ENCODE peak calls at places on chromosome 21, in eight cellular contexts. One of them, this sample, is unnamed.

GRCh38 chr21:28066051-28066450 is 926.6 kb downstream of the LTN1 start:
- DNase-seq in HCT116: no peak
- DNase-seq in heart right ventricle: no peak
- DNase-seq in GM12865: no peak
- DNase-seq in mucosa of descending colon: no peak
- DNase-seq in fibroblast of mammary gland: peak; percentile 62
- DNase-seq in PC-9: no peak
- DNase-seq in CD4-positive, CD25-positive, alpha-beta regulatory T cell: no peak
- DNase-seq in this sample: no peak

GRCh38 chr21:34952701-34953100 is 96.4 kb downstream of the RUNX1 start:
- DNase-seq in HCT116: no peak
- DNase-seq in heart right ventricle: no peak
- DNase-seq in GM12865: no peak
- DNase-seq in mucosa of descending colon: no peak
- DNase-seq in fibroblast of mammary gland: no peak
- DNase-seq in PC-9: peak; percentile 43
- DNase-seq in CD4-positive, CD25-positive, alpha-beta regulatory T cell: no peak
- DNase-seq in this sample: no peak

GRCh38 chr21:45290948-45291612 is 3.4 kb upstream of the POFUT2 start:
- DNase-seq in HCT116: no peak
- DNase-seq in heart right ventricle: no peak
- DNase-seq in GM12865: no peak
- DNase-seq in mucosa of descending colon: no peak
- DNase-seq in fibroblast of mammary gland: peak; percentile 67
- DNase-seq in PC-9: no peak
- DNase-seq in CD4-positive, CD25-positive, alpha-beta regulatory T cell: no peak
- DNase-seq in this sample: no peak

GRCh38 chr21:42112223-42112622 is 41.1 kb downstream of the UMODL1 start:
- DNase-seq in HCT116: no peak
- DNase-seq in heart right ventricle: no peak
- DNase-seq in GM12865: peak; percentile 36
- DNase-seq in mucosa of descending colon: no peak
- DNase-seq in fibroblast of mammary gland: no peak
- DNase-seq in PC-9: no peak
- DNase-seq in CD4-positive, CD25-positive, alpha-beta regulatory T cell: no peak
- DNase-seq in this sample: no peak

GRCh38 chr21:42061866-42062542 is 9.1 kb upstream of the UMODL1 start:
- DNase-seq in HCT116: no peak
- DNase-seq in heart right ventricle: no peak
- DNase-seq in GM12865: no peak
- DNase-seq in mucosa of descending colon: no peak
- DNase-seq in fibroblast of mammary gland: no peak
- DNase-seq in PC-9: no peak
- DNase-seq in CD4-positive, CD25-positive, alpha-beta regulatory T cell: peak; percentile 93
- DNase-seq in this sample: peak; percentile 41

GRCh38 chr21:45302082-45303061 is 14.7 kb upstream of the POFUT2 start:
- DNase-seq in HCT116: no peak
- DNase-seq in heart right ventricle: peak; percentile 82
- DNase-seq in GM12865: no peak
- DNase-seq in mucosa of descending colon: peak; percentile 52
- DNase-seq in fibroblast of mammary gland: peak; percentile 65
- DNase-seq in PC-9: no peak
- DNase-seq in CD4-positive, CD25-positive, alpha-beta regulatory T cell: peak; percentile 53
- DNase-seq in this sample: peak; percentile 65

GRCh38 chr21:33931799-33932390 is 16.3 kb upstream of the ATP5PO start:
- DNase-seq in HCT116: no peak
- DNase-seq in heart right ventricle: no peak
- DNase-seq in GM12865: no peak
- DNase-seq in mucosa of descending colon: no peak
- DNase-seq in fibroblast of mammary gland: no peak
- DNase-seq in PC-9: no peak
- DNase-seq in CD4-positive, CD25-positive, alpha-beta regulatory T cell: no peak
- DNase-seq in this sample: no peak

GRCh38 chr21:34560609-34561008 is 48.6 kb upstream of the KCNE1 start:
- DNase-seq in HCT116: no peak
- DNase-seq in heart right ventricle: no peak
- DNase-seq in GM12865: no peak
- DNase-seq in mucosa of descending colon: no peak
- DNase-seq in fibroblast of mammary gland: no peak
- DNase-seq in PC-9: no peak
- DNase-seq in CD4-positive, CD25-positive, alpha-beta regulatory T cell: no peak
- DNase-seq in this sample: no peak

GRCh38 chr21:35520869-35521268 is 471.8 kb upstream of the RUNX1 start:
- DNase-seq in HCT116: no peak
- DNase-seq in heart right ventricle: no peak
- DNase-seq in GM12865: no peak
- DNase-seq in mucosa of descending colon: no peak
- DNase-seq in fibroblast of mammary gland: no peak
- DNase-seq in PC-9: no peak
- DNase-seq in CD4-positive, CD25-positive, alpha-beta regulatory T cell: no peak
- DNase-seq in this sample: no peak

GRCh38 chr21:41460578-41461527 is 34.8 kb downstream of the MX1 start:
- DNase-seq in HCT116: peak; percentile 27
- DNase-seq in heart right ventricle: peak; percentile 71
- DNase-seq in GM12865: peak; percentile 81
- DNase-seq in mucosa of descending colon: peak; percentile 79
- DNase-seq in fibroblast of mammary gland: peak; percentile 78
- DNase-seq in PC-9: no peak
- DNase-seq in CD4-positive, CD25-positive, alpha-beta regulatory T cell: peak; percentile 50
- DNase-seq in this sample: peak; percentile 79

GRCh38 chr21:23936224-23936623 is 1671.1 kb downstream of the MRPL39 start:
- DNase-seq in HCT116: no peak
- DNase-seq in heart right ventricle: no peak
- DNase-seq in GM12865: peak; percentile 12
- DNase-seq in mucosa of descending colon: no peak
- DNase-seq in fibroblast of mammary gland: peak; percentile 5
- DNase-seq in PC-9: no peak
- DNase-seq in CD4-positive, CD25-positive, alpha-beta regulatory T cell: no peak
- DNase-seq in this sample: no peak

GRCh38 chr21:29215709-29216108 is 83.0 kb upstream of the BACH1 start:
- DNase-seq in HCT116: no peak
- DNase-seq in heart right ventricle: no peak
- DNase-seq in GM12865: no peak
- DNase-seq in mucosa of descending colon: peak; percentile 44
- DNase-seq in fibroblast of mammary gland: peak; percentile 68
- DNase-seq in PC-9: no peak
- DNase-seq in CD4-positive, CD25-positive, alpha-beta regulatory T cell: no peak
- DNase-seq in this sample: no peak

GRCh38 chr21:44982558-44983244 is 42.9 kb downstream of the SLX9 start:
- DNase-seq in HCT116: no peak
- DNase-seq in heart right ventricle: peak; percentile 56
- DNase-seq in GM12865: no peak
- DNase-seq in mucosa of descending colon: no peak
- DNase-seq in fibroblast of mammary gland: no peak
- DNase-seq in PC-9: no peak
- DNase-seq in CD4-positive, CD25-positive, alpha-beta regulatory T cell: no peak
- DNase-seq in this sample: no peak

GRCh38 chr21:37984416-37984815 is 68.2 kb upstream of the KCNJ6 start:
- DNase-seq in HCT116: no peak
- DNase-seq in heart right ventricle: no peak
- DNase-seq in GM12865: no peak
- DNase-seq in mucosa of descending colon: no peak
- DNase-seq in fibroblast of mammary gland: no peak
- DNase-seq in PC-9: no peak
- DNase-seq in CD4-positive, CD25-positive, alpha-beta regulatory T cell: no peak
- DNase-seq in this sample: no peak

GRCh38 chr21:42864286-42864685 is 15.1 kb downstream of the WDR4 start:
- DNase-seq in HCT116: no peak
- DNase-seq in heart right ventricle: no peak
- DNase-seq in GM12865: no peak
- DNase-seq in mucosa of descending colon: no peak
- DNase-seq in fibroblast of mammary gland: no peak
- DNase-seq in PC-9: no peak
- DNase-seq in CD4-positive, CD25-positive, alpha-beta regulatory T cell: no peak
- DNase-seq in this sample: no peak

GRCh38 chr21:32562915-32563314 is 22.4 kb downstream of the TCP10L start:
- DNase-seq in HCT116: no peak
- DNase-seq in heart right ventricle: no peak
- DNase-seq in GM12865: no peak
- DNase-seq in mucosa of descending colon: no peak
- DNase-seq in fibroblast of mammary gland: no peak
- DNase-seq in PC-9: no peak
- DNase-seq in CD4-positive, CD25-positive, alpha-beta regulatory T cell: no peak
- DNase-seq in this sample: no peak

GRCh38 chr21:32558131-32558530 is 27.2 kb downstream of the TCP10L start:
- DNase-seq in HCT116: no peak
- DNase-seq in heart right ventricle: no peak
- DNase-seq in GM12865: no peak
- DNase-seq in mucosa of descending colon: no peak
- DNase-seq in fibroblast of mammary gland: no peak
- DNase-seq in PC-9: no peak
- DNase-seq in CD4-positive, CD25-positive, alpha-beta regulatory T cell: no peak
- DNase-seq in this sample: no peak

GRCh38 chr21:32562426-32562825 is 22.9 kb downstream of the TCP10L start:
- DNase-seq in HCT116: no peak
- DNase-seq in heart right ventricle: no peak
- DNase-seq in GM12865: no peak
- DNase-seq in mucosa of descending colon: peak; percentile 54
- DNase-seq in fibroblast of mammary gland: peak; percentile 84
- DNase-seq in PC-9: no peak
- DNase-seq in CD4-positive, CD25-positive, alpha-beta regulatory T cell: no peak
- DNase-seq in this sample: peak; percentile 22

GRCh38 chr21:32559004-32559610 is 26.2 kb downstream of the TCP10L start:
- DNase-seq in HCT116: no peak
- DNase-seq in heart right ventricle: no peak
- DNase-seq in GM12865: no peak
- DNase-seq in mucosa of descending colon: no peak
- DNase-seq in fibroblast of mammary gland: no peak
- DNase-seq in PC-9: no peak
- DNase-seq in CD4-positive, CD25-positive, alpha-beta regulatory T cell: no peak
- DNase-seq in this sample: no peak

GRCh38 chr21:32560896-32561295 is 24.4 kb downstream of the TCP10L start:
- DNase-seq in HCT116: no peak
- DNase-seq in heart right ventricle: no peak
- DNase-seq in GM12865: no peak
- DNase-seq in mucosa of descending colon: no peak
- DNase-seq in fibroblast of mammary gland: no peak
- DNase-seq in PC-9: no peak
- DNase-seq in CD4-positive, CD25-positive, alpha-beta regulatory T cell: no peak
- DNase-seq in this sample: no peak
- H3K4me3 ChIP-seq in HCT116: no peak overlapping the region
- H3K4me3 ChIP-seq in heart right ventricle: no peak overlapping the region
- H3K4me3 ChIP-seq in GM12865: no peak overlapping the region
- H3K4me3 ChIP-seq in mucosa of descending colon: no peak overlapping the region
- H3K4me3 ChIP-seq in fibroblast of mammary gland: no peak overlapping the region
- H3K4me3 ChIP-seq in PC-9: no peak overlapping the region
- H3K4me3 ChIP-seq in CD4-positive, CD25-positive, alpha-beta regulatory T cell: no peak overlapping the region
- H3K4me3 ChIP-seq in this sample: no peak overlapping the region

GRCh38 chr21:36749935-36750578 is 51.1 kb downstream of the SIM2 start:
- DNase-seq in HCT116: no peak
- DNase-seq in heart right ventricle: no peak
- DNase-seq in GM12865: no peak
- DNase-seq in mucosa of descending colon: peak; percentile 14
- DNase-seq in fibroblast of mammary gland: peak; percentile 5
- DNase-seq in PC-9: no peak
- DNase-seq in CD4-positive, CD25-positive, alpha-beta regulatory T cell: no peak
- DNase-seq in this sample: no peak

GRCh38 chr21:36750579-36750959 is 51.7 kb downstream of the SIM2 start:
- DNase-seq in HCT116: no peak
- DNase-seq in heart right ventricle: no peak
- DNase-seq in GM12865: no peak
- DNase-seq in mucosa of descending colon: no peak
- DNase-seq in fibroblast of mammary gland: no peak
- DNase-seq in PC-9: no peak
- DNase-seq in CD4-positive, CD25-positive, alpha-beta regulatory T cell: no peak
- DNase-seq in this sample: no peak

GRCh38 chr21:36753556-36753955 is 54.6 kb downstream of the SIM2 start:
- DNase-seq in HCT116: no peak
- DNase-seq in heart right ventricle: no peak
- DNase-seq in GM12865: no peak
- DNase-seq in mucosa of descending colon: no peak
- DNase-seq in fibroblast of mammary gland: peak; percentile 16
- DNase-seq in PC-9: no peak
- DNase-seq in CD4-positive, CD25-positive, alpha-beta regulatory T cell: no peak
- DNase-seq in this sample: no peak

GRCh38 chr21:36754241-36754881 is 55.4 kb downstream of the SIM2 start:
- DNase-seq in HCT116: no peak
- DNase-seq in heart right ventricle: no peak
- DNase-seq in GM12865: no peak
- DNase-seq in mucosa of descending colon: no peak
- DNase-seq in fibroblast of mammary gland: no peak
- DNase-seq in PC-9: no peak
- DNase-seq in CD4-positive, CD25-positive, alpha-beta regulatory T cell: no peak
- DNase-seq in this sample: no peak

GRCh38 chr21:36751383-36751782 is 52.5 kb downstream of the SIM2 start:
- DNase-seq in HCT116: no peak
- DNase-seq in heart right ventricle: no peak
- DNase-seq in GM12865: no peak
- DNase-seq in mucosa of descending colon: no peak
- DNase-seq in fibroblast of mammary gland: no peak
- DNase-seq in PC-9: no peak
- DNase-seq in CD4-positive, CD25-positive, alpha-beta regulatory T cell: no peak
- DNase-seq in this sample: no peak
- H3K4me3 ChIP-seq in HCT116: no peak overlapping the region
- H3K4me3 ChIP-seq in heart right ventricle: no peak overlapping the region
- H3K4me3 ChIP-seq in GM12865: no peak overlapping the region
- H3K4me3 ChIP-seq in mucosa of descending colon: no peak overlapping the region
- H3K4me3 ChIP-seq in fibroblast of mammary gland: no peak overlapping the region
- H3K4me3 ChIP-seq in PC-9: no peak overlapping the region
- H3K4me3 ChIP-seq in CD4-positive, CD25-positive, alpha-beta regulatory T cell: no peak overlapping the region
- H3K4me3 ChIP-seq in this sample: no peak overlapping the region

GRCh38 chr21:16302851-16303282 is 573.1 kb downstream of the USP25 start:
- DNase-seq in HCT116: no peak
- DNase-seq in heart right ventricle: no peak
- DNase-seq in GM12865: no peak
- DNase-seq in mucosa of descending colon: no peak
- DNase-seq in fibroblast of mammary gland: peak; percentile 85
- DNase-seq in PC-9: no peak
- DNase-seq in CD4-positive, CD25-positive, alpha-beta regulatory T cell: no peak
- DNase-seq in this sample: no peak
- H3K4me3 ChIP-seq in HCT116: no peak overlapping the region
- H3K4me3 ChIP-seq in heart right ventricle: no peak overlapping the region
- H3K4me3 ChIP-seq in GM12865: no peak overlapping the region
- H3K4me3 ChIP-seq in mucosa of descending colon: no peak overlapping the region
- H3K4me3 ChIP-seq in fibroblast of mammary gland: no peak overlapping the region
- H3K4me3 ChIP-seq in PC-9: no peak overlapping the region
- H3K4me3 ChIP-seq in CD4-positive, CD25-positive, alpha-beta regulatory T cell: no peak overlapping the region
- H3K4me3 ChIP-seq in this sample: no peak overlapping the region

GRCh38 chr21:39593522-39593921 is 19.2 kb upstream of the B3GALT5 start:
- DNase-seq in HCT116: no peak
- DNase-seq in heart right ventricle: no peak
- DNase-seq in GM12865: no peak
- DNase-seq in mucosa of descending colon: no peak
- DNase-seq in fibroblast of mammary gland: no peak
- DNase-seq in PC-9: no peak
- DNase-seq in CD4-positive, CD25-positive, alpha-beta regulatory T cell: no peak
- DNase-seq in this sample: no peak

GRCh38 chr21:39587376-39587775 is 25.4 kb upstream of the B3GALT5 start:
- DNase-seq in HCT116: no peak
- DNase-seq in heart right ventricle: no peak
- DNase-seq in GM12865: no peak
- DNase-seq in mucosa of descending colon: no peak
- DNase-seq in fibroblast of mammary gland: no peak
- DNase-seq in PC-9: no peak
- DNase-seq in CD4-positive, CD25-positive, alpha-beta regulatory T cell: no peak
- DNase-seq in this sample: no peak

DNA sequence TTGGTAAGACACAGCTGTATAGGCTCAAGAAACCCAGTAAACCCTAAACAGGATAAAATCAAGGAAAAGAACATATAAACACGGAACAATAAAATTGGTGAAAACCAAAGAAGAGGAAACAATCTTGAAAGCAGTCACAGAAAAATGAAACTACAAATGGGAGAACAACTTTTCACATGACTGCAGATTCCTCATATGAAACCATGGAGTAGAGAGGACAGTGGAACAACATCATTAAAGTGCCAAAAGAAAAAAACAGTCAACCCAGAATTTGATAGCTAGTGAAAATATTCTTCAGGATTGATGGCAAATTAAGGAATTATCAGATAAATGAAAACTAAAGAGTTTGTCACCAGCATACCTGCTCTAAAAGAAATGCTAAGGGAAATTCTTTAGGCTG is 23.9 kb upstream of the B3GALT5 start:
- DNase-seq in HCT116: no peak
- DNase-seq in heart right ventricle: no peak
- DNase-seq in GM12865: no peak
- DNase-seq in mucosa of descending colon: no peak
- DNase-seq in fibroblast of mammary gland: no peak
- DNase-seq in PC-9: no peak
- DNase-seq in CD4-positive, CD25-positive, alpha-beta regulatory T cell: no peak
- DNase-seq in this sample: no peak
- H3K4me3 ChIP-seq in HCT116: no peak overlapping the region
- H3K4me3 ChIP-seq in heart right ventricle: no peak overlapping the region
- H3K4me3 ChIP-seq in GM12865: no peak overlapping the region
- H3K4me3 ChIP-seq in mucosa of descending colon: no peak overlapping the region
- H3K4me3 ChIP-seq in fibroblast of mammary gland: no peak overlapping the region
- H3K4me3 ChIP-seq in PC-9: no peak overlapping the region
- H3K4me3 ChIP-seq in CD4-positive, CD25-positive, alpha-beta regulatory T cell: no peak overlapping the region
- H3K4me3 ChIP-seq in this sample: no peak overlapping the region